ENCODE peak calls at places on chromosomes 4 and X, in eight cellular contexts. K is A549, X is uterus, C is stomach, D is HCT116, R is body of pancreas, F is IMR-90, A is Peyer's patch. H is an unnamed sample.

GRCh38 chr4:173281420-173282333 is 52.5 kb downstream of the HMGB2 start:
- DNase-seq in K (no peak), X (no peak), C (no peak), D (no peak), R (no peak), F (no peak), A (no peak), H (no peak)

GRCh38 chrX:75596178-75596577 is 73.3 kb upstream of the ZDHHC15 start:
- DNase-seq in K (no peak), X (no peak), C (no peak), D (no peak), R (no peak), F (no peak), A (no peak), H (no peak)

GRCh38 chr4:149999485-150000074 is 78.7 kb upstream of the DCLK2 start:
- DNase-seq in K (peak; percentile 36), X (peak; percentile 16), C (no peak), D (peak; percentile 60), R (peak; percentile 21), F (peak; percentile 87), A (peak; percentile 17), H (no peak)

GRCh38 chr4:8163026-8163425 is 4.4 kb upstream of the ABLIM2 start:
- DNase-seq in K (no peak), X (no peak), C (no peak), D (no peak), R (no peak), F (no peak), A (no peak), H (no peak)

GRCh38 chr4:55180980-55181379 is 55.6 kb upstream of the KDR start:
- DNase-seq in K (no peak), X (no peak), C (no peak), D (no peak), R (no peak), F (no peak), A (no peak), H (no peak)

GRCh38 chr4:76950052-76950845 is 697 bp downstream of the SEPTIN11 start:
- DNase-seq in K (peak; percentile 19), X (peak; percentile 53), C (peak; percentile 64), D (no peak), R (peak; percentile 43), F (no peak), A (peak; percentile 31), H (peak; percentile 24)

GRCh38 chr4:11632015-11632414 is 203.3 kb upstream of the HS3ST1 start:
- DNase-seq in K (no peak), X (no peak), C (no peak), D (no peak), R (no peak), F (no peak), A (no peak), H (no peak)

GRCh38 chr4:106615407-106615945 is 246.9 kb upstream of the GIMD1 start:
- DNase-seq in K (no peak), X (no peak), C (no peak), D (no peak), R (no peak), F (no peak), A (no peak), H (no peak)

GRCh38 chr4:139794158-139794954 is 128.7 kb downstream of the MGST2 start:
- DNase-seq in K (no peak), X (no peak), C (no peak), D (no peak), R (no peak), F (peak; percentile 36), A (no peak), H (no peak)

GRCh38 chr4:27442146-27442545 is 581.5 kb downstream of the STIM2 start:
- DNase-seq in K (no peak), X (no peak), C (no peak), D (no peak), R (no peak), F (no peak), A (no peak), H (no peak)

GRCh38 chrX:121307441-121307840 is 260.0 kb downstream of the GLUD2 start:
- DNase-seq in K (no peak), X (no peak), C (no peak), D (no peak), R (no peak), F (no peak), A (no peak), H (no peak)

GRCh38 chr4:172982151-172982590 is 186.4 kb upstream of the GALNT7 start:
- DNase-seq in K (peak; percentile 17), X (no peak), C (peak; percentile 40), D (peak; percentile 69), R (no peak), F (peak; percentile 92), A (no peak), H (no peak)

GRCh38 chr4:152577708-152578421 is 42.0 kb upstream of the FBXW7 start:
- DNase-seq in K (no peak), X (no peak), C (no peak), D (no peak), R (no peak), F (no peak), A (no peak), H (no peak)

GRCh38 chr4:185924458-185924857 is 112.5 kb upstream of the SORBS2 start:
- DNase-seq in K (no peak), X (no peak), C (no peak), D (no peak), R (no peak), F (no peak), A (no peak), H (no peak)

GRCh38 chr4:185920691-185921260 is 108.8 kb upstream of the SORBS2 start:
- DNase-seq in K (no peak), X (no peak), C (no peak), D (no peak), R (no peak), F (no peak), A (no peak), H (no peak)

GRCh38 chr4:185919107-185919506 is 107.1 kb upstream of the SORBS2 start:
- DNase-seq in K (no peak), X (no peak), C (no peak), D (no peak), R (no peak), F (no peak), A (no peak), H (no peak)

GRCh38 chr4:185920171-185920570 is 108.2 kb upstream of the SORBS2 start:
- DNase-seq in K (no peak), X (no peak), C (no peak), D (no peak), R (no peak), F (no peak), A (no peak), H (no peak)

GRCh38 chr4:185921583-185922555 is 109.9 kb upstream of the SORBS2 start:
- DNase-seq in K (no peak), X (no peak), C (no peak), D (no peak), R (no peak), F (no peak), A (no peak), H (no peak)
- H3K4me3 ChIP-seq in K (no peak overlapping the region), X (no peak overlapping the region), C (no peak overlapping the region), D (no peak overlapping the region), R (no peak overlapping the region), F (no peak overlapping the region), A (no peak overlapping the region), H (no peak overlapping the region)

DNA sequence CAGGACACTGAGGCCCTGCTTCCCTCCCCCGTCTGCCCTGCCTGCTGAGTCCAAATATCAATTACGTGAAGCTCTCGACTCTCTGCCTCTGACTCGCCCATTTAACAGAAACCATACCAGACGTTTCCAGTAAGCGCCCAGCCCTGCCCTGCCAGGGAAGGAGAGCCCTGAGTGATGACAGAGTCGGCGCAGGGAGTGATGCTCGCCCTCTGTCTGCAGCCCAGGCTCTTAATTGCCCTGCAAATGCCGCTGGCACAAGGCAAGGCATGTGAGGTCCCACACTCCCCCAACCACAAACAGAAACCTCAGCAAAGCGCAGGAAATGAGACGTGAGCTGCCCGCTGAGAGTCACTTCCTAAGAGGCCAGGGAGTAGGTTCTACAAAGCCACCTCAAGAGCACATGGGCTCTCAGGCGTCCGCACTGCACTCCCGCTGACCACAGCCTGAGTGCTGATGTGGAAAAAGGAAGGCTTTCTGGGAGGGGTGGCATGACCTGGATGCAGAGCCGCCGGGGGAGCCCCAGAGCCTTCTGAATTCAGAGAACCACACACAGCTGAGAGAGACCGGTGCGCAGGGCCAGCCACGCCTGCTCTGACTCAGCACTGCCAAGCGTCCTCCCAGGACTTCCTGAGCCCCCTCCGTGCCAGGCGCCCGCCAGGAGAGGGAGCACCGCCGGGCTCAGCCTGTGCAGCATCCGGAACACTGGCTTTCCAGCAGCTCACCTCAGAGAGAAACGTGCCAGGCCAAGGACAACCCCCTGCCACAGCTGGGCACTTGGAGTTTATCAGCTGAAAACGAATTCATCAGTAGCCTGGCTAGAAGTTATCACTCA is 5.3 kb downstream of the ZFYVE28 start:
- DNase-seq in K (peak; percentile 84), X (peak; percentile 63), C (peak; percentile 90), D (peak; percentile 88), R (peak; percentile 79), F (peak; percentile 85), A (peak; percentile 83), H (peak; percentile 67)
- TF ChIP-seq POLR2A in K (peak; percentile 40), X (no peak), C (no peak), D (no peak), R (no peak), F (no peak), A (peak; percentile 39), H (no peak)

DNA sequence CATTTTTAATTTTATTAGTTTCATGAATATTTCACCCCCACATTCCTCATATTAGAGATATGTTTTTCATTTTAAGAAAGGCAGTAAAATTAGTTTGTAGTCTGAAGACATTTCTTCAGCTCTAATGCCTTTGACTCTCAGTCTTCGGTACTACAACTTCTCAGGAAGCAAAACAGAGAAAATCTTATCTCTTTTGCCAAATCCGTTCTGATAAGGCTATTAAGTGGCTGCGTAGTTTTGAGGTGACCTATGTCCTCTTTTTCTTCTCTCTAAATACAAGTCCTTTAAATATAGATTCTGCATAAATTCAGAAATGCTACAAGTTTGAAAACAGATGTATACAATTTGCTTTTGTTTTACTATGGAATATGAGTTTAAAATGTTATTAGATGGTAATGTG is 181.1 kb upstream of the ETNPPL start:
- DNase-seq in K (no peak), X (no peak), C (no peak), D (no peak), R (no peak), F (no peak), A (no peak), H (no peak)
- H3K9me3 ChIP-seq in K (no peaks in the 10 kb centered on the region), X (no peaks in the 10 kb centered on the region), C (no peaks in the 10 kb centered on the region), D (no peaks in the 10 kb centered on the region), R (no peaks in the 10 kb centered on the region), F (no peaks in the 10 kb centered on the region), A (no peaks in the 10 kb centered on the region), H (no peaks in the 10 kb centered on the region)

GRCh38 chr4:155761047-155761446 is 2.2 kb downstream of the GUCY1B1 start:
- DNase-seq in K (no peak), X (no peak), C (no peak), D (no peak), R (no peak), F (no peak), A (no peak), H (no peak)

GRCh38 chr4:155758500-155759371 is at the start of gene GUCY1B1:
- DNase-seq in K (peak; percentile 76), X (peak; percentile 95), C (peak; percentile 81), D (no peak), R (peak; percentile 93), F (peak; percentile 94), A (peak; percentile 68), H (peak; percentile 90)

GRCh38 chr4:155761916-155762315 is 3.1 kb downstream of the GUCY1B1 start:
- DNase-seq in K (no peak), X (no peak), C (no peak), D (no peak), R (no peak), F (no peak), A (no peak), H (no peak)

GRCh38 chr4:155757745-155758265 is 1.0 kb upstream of the GUCY1B1 start:
- DNase-seq in K (no peak), X (no peak), C (no peak), D (no peak), R (no peak), F (no peak), A (no peak), H (no peak)

GRCh38 chr4:155759372-155760252 is 791 bp downstream of the GUCY1B1 start:
- DNase-seq in K (peak; percentile 5), X (peak; percentile 76), C (peak; percentile 25), D (no peak), R (peak; percentile 56), F (peak; percentile 16), A (no peak), H (no peak)
- H3K4me3 ChIP-seq in K (peak overlapping the region; percentile 50), X (peak overlapping the region; percentile 68), C (peak overlapping the region; percentile 79), D (no peak overlapping the region), R (peak overlapping the region; percentile 51), F (peak overlapping the region; percentile 67), A (peak overlapping the region; percentile 46), H (peak overlapping the region; percentile 81)